ENCODE peak calls at places on chromosomes 6 and 20, in five cellular contexts. W, Z, T, H and I are unnamed samples.

GRCh38 chr6:107152633-107153032 is 37.3 kb upstream of the BEND3 start:
- DNase-seq in W (no peak), Z (no peak), T (no peak), H (no peak), I (no peak)

GRCh38 chr6:26163733-26164505 is 76.7 kb downstream of the HFE start:
- DNase-seq in W (no peak), Z (no peak), T (no peak), H (no peak), I (peak; percentile 39)

GRCh38 chr20:8756410-8756809 is 312.5 kb upstream of the PLCB4 start:
- DNase-seq in W (peak; percentile 49), Z (peak; percentile 88), T (no peak), H (peak; percentile 53), I (no peak)

GRCh38 chr6:36368921-36369880 is 18.3 kb downstream of the ETV7 start:
- DNase-seq in W (no peak), Z (peak; percentile 88), T (peak; percentile 96), H (peak; percentile 82), I (no peak)

GRCh38 chr20:54054516-54054915 is 15.9 kb downstream of the BCAS1 start:
- DNase-seq in W (no peak), Z (no peak), T (no peak), H (no peak), I (no peak)

GRCh38 chr6:6781172-6781876 is 192.8 kb downstream of the LY86 start:
- DNase-seq in W (peak; percentile 21), Z (peak; percentile 35), T (no peak), H (peak; percentile 85), I (no peak)

GRCh38 chr20:63651942-63652191 is 1.4 kb downstream of the STMN3 start:
- DNase-seq in W (no peak), Z (no peak), T (no peak), H (no peak), I (no peak)

GRCh38 chr6:53048431-53049195 is 16.6 kb upstream of the FBXO9 start:
- DNase-seq in W (no peak), Z (peak; percentile 71), T (no peak), H (peak; percentile 88), I (peak; percentile 42)

GRCh38 chr6:94673251-94673650 is 904.1 kb upstream of the MANEA start:
- DNase-seq in W (no peak), Z (no peak), T (no peak), H (no peak), I (no peak)

GRCh38 chr20:50191065-50191565 is 485 bp downstream of the CEBPB start:
- DNase-seq in W (no peak), Z (no peak), T (no peak), H (no peak), I (peak; percentile 72)

GRCh38 chr6:52984247-52984646 is 10.8 kb downstream of the GSTA4 start:
- DNase-seq in W (no peak), Z (no peak), T (no peak), H (no peak), I (peak; percentile 50)

GRCh38 chr20:12207875-12208274 is 290.2 kb downstream of the BTBD3 start:
- DNase-seq in W (no peak), Z (peak; percentile 23), T (peak; percentile 57), H (peak; percentile 67), I (peak; percentile 34)

GRCh38 chr6:21800948-21801438 is 207.4 kb downstream of the SOX4 start:
- DNase-seq in W (peak; percentile 92), Z (no peak), T (peak; percentile 86), H (peak; percentile 20), I (no peak)

GRCh38 chr6:45327956-45328522 is at the start of gene RUNX2:
- DNase-seq in W (no peak), Z (peak; percentile 53), T (no peak), H (peak; percentile 91), I (peak; percentile 42)

GRCh38 chr6:168711049-168711640 is 270.2 kb downstream of the SMOC2 start:
- DNase-seq in W (no peak), Z (no peak), T (no peak), H (peak; percentile 7), I (no peak)

GRCh38 chr20:1302578-1303541 is 26.1 kb downstream of the SDCBP2 start:
- DNase-seq in W (no peak), Z (no peak), T (peak; percentile 91), H (no peak), I (no peak)

GRCh38 chr20:14915356-14915755 is 577.9 kb upstream of the FLRT3 start:
- DNase-seq in W (no peak), Z (no peak), T (no peak), H (peak; percentile 35), I (no peak)

GRCh38 chr6:79420054-79420453 is 117.2 kb downstream of the LCA5 start:
- DNase-seq in W (no peak), Z (no peak), T (no peak), H (no peak), I (no peak)

GRCh38 chr20:30511322-30512030 is 746.0 kb upstream of the DEFB115 start:
- DNase-seq in W (no peak), Z (no peak), T (no peak), H (no peak), I (no peak)

GRCh38 chr20:23622839-23623343 is 14.9 kb downstream of the CST3 start:
- DNase-seq in W (peak; percentile 83), Z (peak; percentile 79), T (peak; percentile 60), H (peak; percentile 96), I (no peak)

GRCh38 chr20:58981564-58982364 is 708 bp downstream of the NELFCD start:
- DNase-seq in W (no peak), Z (no peak), T (peak; percentile 14), H (peak; percentile 17), I (peak; percentile 36)

GRCh38 chr20:51930775-51931174 is 128.5 kb upstream of the SALL4 start:
- DNase-seq in W (peak; percentile 86), Z (peak; percentile 96), T (no peak), H (peak; percentile 91), I (no peak)